ENCODE peak calls at places on chromosome 17, in ten cellular contexts. U is activated T-helper 1 cell treated with Interleukin-2 at 50 U/mL for 16 hours, M is NCI-H1436 treated with DMSO at 0.1 percent for 48 hours, F is coronary artery, R is GOT3, Q is HL-60, S is cardiac fibroblast, H is MM.1S, G is iris pigment epithelial cell, C is RPMI8226. W is an unnamed sample.
A peak's percentile ranks its signal among the peaks of the same experiment; 100 is the strongest.

GRCh38 chr17:59451706-59452105 is 113.7 kb upstream of the DHX40 start:
- DNase-seq in F (no peak), C (no peak), R (no peak), Q (no peak), M (no peak), G (peak; percentile 82), H (no peak), U (no peak), S (no peak), W (no peak)

GRCh38 chr17:32482568-32483320 is 4.0 kb upstream of the CDK5R1 start:
- DNase-seq in H (peak; percentile 79), U (no peak), Q (no peak), C (peak; percentile 82), M (no peak), R (no peak), G (no peak), F (no peak), S (no peak), W (no peak)

GRCh38 chr17:83154311-83155127 is 75.1 kb downstream of the METRNL start:
- DNase-seq in Q (no peak), R (no peak), M (no peak), H (no peak), C (no peak), U (no peak), S (no peak), G (no peak), F (peak; percentile 73), W (no peak)

GRCh38 chr17:40548982-40549680 is 16.1 kb downstream of the CCR7 start:
- DNase-seq in R (peak; percentile 48), M (peak; percentile 56), U (no peak), S (peak; percentile 94), F (peak; percentile 76), H (no peak), G (peak; percentile 98), Q (no peak), C (no peak), W (no peak)

GRCh38 chr17:62670202-62670821 is 42.8 kb downstream of the MRC2 start:
- DNase-seq in H (no peak), R (no peak), F (no peak), U (no peak), C (no peak), Q (no peak), S (no peak), G (no peak), M (no peak), W (no peak)

GRCh38 chr17:7080445-7081041 is 492 bp upstream of the CLEC10A start:
- DNase-seq in G (no peak), C (no peak), H (no peak), S (peak; percentile 13), F (no peak), Q (no peak), U (no peak), R (no peak), M (no peak), W (no peak)

GRCh38 chr17:57915532-57915931 is 39.7 kb downstream of the CUEDC1 start:
- DNase-seq in M (no peak), H (no peak), R (no peak), F (no peak), S (no peak), U (no peak), Q (no peak), C (no peak), G (no peak), W (no peak)

GRCh38 chr17:68955181-68955841 is at the start of gene ABCA8:
- DNase-seq in F (no peak), Q (no peak), C (no peak), H (no peak), G (peak; percentile 87), U (no peak), M (no peak), R (no peak), S (peak; percentile 87), W (no peak)

GRCh38 chr17:32998893-32999240 is 7.2 kb downstream of the SPACA3 start:
- DNase-seq in F (no peak), G (peak; percentile 28), H (no peak), U (no peak), Q (no peak), R (peak; percentile 14), M (no peak), C (no peak), S (peak; percentile 28), W (no peak)

GRCh38 chr17:45809484-45809883 is 25.4 kb downstream of the CRHR1 start:
- DNase-seq in F (no peak), U (no peak), M (no peak), H (no peak), C (no peak), G (no peak), S (no peak), R (no peak), Q (no peak), W (no peak)

GRCh38 chr17:73522107-73522506 is 122.1 kb downstream of the SDK2 start:
- DNase-seq in U (no peak), M (no peak), Q (no peak), H (no peak), G (no peak), F (no peak), C (no peak), R (no peak), S (no peak), W (no peak)